ENCODE peak calls at places on chromosomes 12 and 14, in four cellular contexts. U, O, S and P are unnamed samples.

GRCh38 chr12:94998322-94998721 is 5.2 kb downstream of the NDUFA12 start:
- DNase-seq in U (no peak), O (no peak), S (no peak), P (no peak)

GRCh38 chr12:104466694-104467345 is 10.1 kb downstream of the CHST11 start:
- DNase-seq in U (no peak), O (no peak), S (no peak), P (no peak)

GRCh38 chr14:68796418-68797101 is 3.7 kb upstream of the ZFP36L1 start:
- DNase-seq in U (no peak), O (no peak), S (peak), P (no peak)

GRCh38 chr12:65501093-65501621 is 222.7 kb downstream of the MSRB3 start:
- DNase-seq in U (no peak), O (no peak), S (no peak), P (no peak)

GRCh38 chr12:116591608-116592115 is 32.5 kb downstream of the MAP1LC3B2 start:
- DNase-seq in U (no peak), O (no peak), S (no peak), P (no peak)

GRCh38 chr14:80211143-80212024 is at the start of gene DIO2:
- DNase-seq in U (no peak), O (no peak), S (no peak), P (no peak)

GRCh38 chr12:108821407-108822397 is 35.7 kb downstream of the SSH1 start:
- DNase-seq in U (no peak), O (no peak), S (no peak), P (no peak)

GRCh38 chr12:62700091-62700490 is 233.5 kb downstream of the MON2 start:
- DNase-seq in U (no peak), O (no peak), S (no peak), P (no peak)

GRCh38 chr12:110001596-110001995 is 2.4 kb downstream of the ANKRD13A start:
- DNase-seq in U (no peak), O (no peak), S (no peak), P (no peak)

GRCh38 chr14:92578511-92578910 is 64.9 kb downstream of the RIN3 start:
- DNase-seq in U (no peak), O (no peak), S (no peak), P (no peak)

GRCh38 chr12:92943482-92944250 is 14.6 kb upstream of the EEA1 start:
- DNase-seq in U (peak), O (no peak), S (no peak), P (no peak)

GRCh38 chr14:55201219-55202096 is 10.1 kb upstream of the DLGAP5 start:
- DNase-seq in U (peak), O (no peak), S (no peak), P (no peak)

GRCh38 chr12:50401383-50402155 is 884 bp downstream of the LARP4 start:
- DNase-seq in U (no peak), O (no peak), S (no peak), P (no peak)

GRCh38 chr12:56637621-56638020 is 7.5 kb upstream of the BAZ2A start:
- DNase-seq in U (no peak), O (no peak), S (no peak), P (no peak)

GRCh38 chr12:50425859-50426258 is 25.2 kb downstream of the LARP4 start:
- DNase-seq in U (no peak), O (no peak), S (no peak), P (no peak)

GRCh38 chr12:14264316-14264715 is 101.2 kb upstream of the ATF7IP start:
- DNase-seq in U (no peak), O (no peak), S (no peak), P (no peak)

GRCh38 chr12:103249614-103250013 is 246.2 kb downstream of the C12orf42 start:
- DNase-seq in U (no peak), O (no peak), S (no peak), P (no peak)

GRCh38 chr14:105378873-105379685 is 19.3 kb upstream of the TEX22 start:
- DNase-seq in U (no peak), O (no peak), S (no peak), P (no peak)

GRCh38 chr12:60930146-60930545 is 1330.1 kb upstream of the USP15 start:
- DNase-seq in U (no peak), O (no peak), S (no peak), P (no peak)

GRCh38 chr14:55684956-55685584 is 105.1 kb downstream of the KTN1 start:
- DNase-seq in U (no peak), O (no peak), S (no peak), P (no peak)

GRCh38 chr12:12779529-12779928 is 5.9 kb upstream of the APOLD1 start:
- DNase-seq in U (peak), O (no peak), S (no peak), P (no peak)

GRCh38 chr12:90028620-90029051 is 320.0 kb upstream of the ATP2B1 start:
- DNase-seq in U (no peak), O (no peak), S (no peak), P (peak)

GRCh38 chr14:61460853-61461611 is 139.7 kb downstream of the PRKCH start:
- DNase-seq in U (peak), O (no peak), S (peak), P (no peak)

GRCh38 chr12:105705765-105706164 is 375.3 kb downstream of the C12orf75 start:
- DNase-seq in U (peak), O (no peak), S (peak), P (peak)

GRCh38 chr14:39229222-39229543 is 4.5 kb upstream of the MIA2 start:
- DNase-seq in U (no peak), O (no peak), S (no peak), P (no peak)

GRCh38 chr12:104865080-104865479 is 93.0 kb downstream of the SLC41A2 start:
- DNase-seq in U (no peak), O (peak), S (no peak), P (no peak)

GRCh38 chr14:22819191-22819988 is 4.2 kb upstream of the SLC7A7 start:
- DNase-seq in U (peak), O (no peak), S (peak), P (no peak)

GRCh38 chr12:109523504-109523903 is 46.1 kb downstream of the UBE3B start:
- DNase-seq in U (no peak), O (no peak), S (no peak), P (no peak)

GRCh38 chr12:18345021-18345735 is 83.9 kb downstream of the PIK3C2G start:
- DNase-seq in U (no peak), O (no peak), S (no peak), P (no peak)

GRCh38 chr12:98646165-98646764 is 1.2 kb downstream of the APAF1 start:
- DNase-seq in U (peak), O (no peak), S (no peak), P (no peak)

GRCh38 chr14:87994974-87995373 is 2.0 kb upstream of the GALC start:
- DNase-seq in U (peak), O (peak), S (no peak), P (no peak)

GRCh38 chr14:57375156-57375555 is 15.2 kb upstream of the NAA30 start:
- DNase-seq in U (no peak), O (no peak), S (no peak), P (no peak)

GRCh38 chr14:33768458-33768830 is 182.4 kb downstream of the EGLN3 start:
- DNase-seq in U (no peak), O (no peak), S (no peak), P (no peak)

GRCh38 chr12:26937443-26937862 is 328 bp downstream of the INTS13 start:
- DNase-seq in U (no peak), O (no peak), S (no peak), P (no peak)

GRCh38 chr14:104610749-104611310 is 6.3 kb upstream of the TMEM179 start:
- DNase-seq in U (no peak), O (no peak), S (no peak), P (no peak)

GRCh38 chr14:31944256-31945073 is 132.6 kb upstream of the ARHGAP5 start:
- DNase-seq in U (peak), O (no peak), S (no peak), P (no peak)

GRCh38 chr14:32561520-32561919 is 232.4 kb downstream of the AKAP6 start:
- DNase-seq in U (no peak), O (no peak), S (no peak), P (no peak)

GRCh38 chr12:238116-238515 is 24.2 kb upstream of the SLC6A12 start:
- DNase-seq in U (no peak), O (no peak), S (no peak), P (no peak)

GRCh38 chr12:94717112-94717511 is 66.8 kb upstream of the TMCC3 start:
- DNase-seq in U (no peak), O (no peak), S (no peak), P (no peak)

GRCh38 chr14:67335781-67336180 is 23.8 kb downstream of the ATP6V1D start:
- DNase-seq in U (peak), O (no peak), S (no peak), P (peak)

GRCh38 chr14:20644520-20644919 is 3.0 kb upstream of the OR6S1 start:
- DNase-seq in U (no peak), O (no peak), S (no peak), P (no peak)
- TF ChIP-seq TCF12 in U (no peak), O (no peak), S (no peak), P (no peak)

GRCh38 chr12:47077206-47078085 is 2.0 kb upstream of the PCED1B start:
- DNase-seq in U (no peak), O (no peak), S (no peak), P (no peak)
- TF ChIP-seq TCF12 in U (no peak), O (no peak), S (no peak), P (no peak)

DNA sequence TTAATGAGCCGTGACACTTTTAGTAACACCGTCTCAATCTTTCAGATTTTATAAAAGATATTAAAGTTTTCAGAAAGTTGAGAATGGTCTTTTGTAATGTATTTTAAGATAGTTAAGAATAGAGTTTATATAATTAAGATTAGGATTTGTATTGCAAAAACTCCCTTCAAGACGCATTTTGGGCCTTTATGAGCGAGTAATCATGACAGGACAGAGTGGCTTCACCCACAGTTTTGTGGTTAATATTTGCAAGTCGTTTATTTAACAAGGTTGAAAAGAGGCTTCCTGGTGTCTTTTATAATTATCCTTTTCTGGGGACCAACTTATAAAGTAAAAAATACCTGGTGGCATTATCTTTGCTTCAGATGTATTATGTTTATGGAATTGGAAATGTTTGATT is 44.0 kb downstream of the TRAF3 start:
- DNase-seq in U (no peak), O (no peak), S (no peak), P (no peak)
- TF ChIP-seq TCF12 in U (no peak), O (no peak), S (no peak), P (no peak)

DNA sequence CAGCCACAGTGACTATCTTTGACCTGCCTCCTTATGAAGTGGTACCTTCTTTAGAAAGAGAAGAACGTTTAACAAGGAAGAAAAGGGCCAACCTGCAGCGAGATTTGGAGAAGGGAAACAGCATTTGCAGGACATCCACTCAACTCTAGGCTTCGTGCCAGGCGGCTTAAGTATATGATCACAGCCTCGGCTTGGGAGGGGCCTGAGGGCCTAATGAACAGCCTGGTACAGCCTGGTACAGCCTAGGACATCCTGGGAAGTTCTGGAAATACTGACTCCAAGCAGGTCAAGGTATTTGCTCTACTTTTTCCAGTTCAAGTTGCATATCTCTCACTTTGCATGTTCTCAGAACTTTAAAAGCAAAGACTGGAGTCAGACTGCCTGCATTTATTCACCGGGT is 16.1 kb downstream of the HCAR2 start:
- DNase-seq in U (no peak), O (no peak), S (no peak), P (no peak)
- TF ChIP-seq TCF12 in U (no peak), O (no peak), S (no peak), P (no peak)

DNA sequence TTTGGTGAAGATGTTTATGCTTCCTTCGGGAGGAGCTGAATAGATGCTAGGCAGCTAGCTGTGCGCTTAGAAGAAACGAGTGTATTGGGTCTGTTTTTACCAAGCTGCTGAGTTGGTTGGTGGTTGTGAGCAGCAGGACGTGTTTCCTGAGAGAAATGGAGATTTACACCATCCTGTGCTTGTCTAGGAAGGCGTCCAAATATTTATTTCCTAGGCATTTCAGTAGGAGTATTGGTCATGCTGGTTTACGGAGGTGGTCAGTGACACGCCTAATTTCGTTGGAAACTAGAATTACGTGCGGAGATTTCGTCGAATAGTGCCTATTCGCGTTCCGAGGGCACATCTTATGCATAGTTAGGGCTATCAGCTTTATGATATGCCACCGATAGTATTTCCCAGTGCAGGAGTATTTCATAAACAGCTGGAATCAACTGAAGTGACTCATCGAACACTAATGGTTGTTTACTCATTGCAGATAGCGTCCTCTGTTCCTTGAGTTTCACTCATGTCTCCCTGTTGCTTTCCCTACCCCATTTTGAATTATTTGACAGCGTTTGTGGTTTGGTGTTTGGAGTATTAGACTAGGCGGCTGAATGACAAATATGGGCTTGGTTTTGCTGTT is 778 bp downstream of the TBC1D15 start:
- DNase-seq in U (peak), O (no peak), S (no peak), P (peak)
- TF ChIP-seq TCF12 in U (no peak), O (no peak), S (no peak), P (no peak)

DNA sequence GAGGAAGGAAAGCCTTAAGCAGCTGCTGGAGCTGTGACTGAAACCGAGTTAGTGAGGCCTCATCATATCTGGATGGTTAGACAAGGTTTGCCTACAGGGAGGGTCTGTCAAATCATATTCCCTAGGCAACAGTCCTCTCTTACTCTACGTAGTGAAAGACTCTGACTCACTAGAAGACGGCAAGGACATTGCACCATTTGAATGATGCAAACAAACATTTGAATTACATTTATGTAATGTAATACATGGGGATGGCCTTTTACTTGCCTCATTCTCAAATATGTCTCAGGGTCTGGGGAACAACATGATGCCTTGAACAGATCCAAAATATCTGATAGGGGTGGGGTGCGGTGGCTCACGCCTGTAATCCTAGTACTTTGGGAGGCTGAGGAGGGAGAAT is 29.8 kb upstream of the STRAP start:
- DNase-seq in U (no peak), O (no peak), S (no peak), P (no peak)
- TF ChIP-seq TCF12 in U (no peak), O (no peak), S (no peak), P (no peak)